ENCODE peak calls at places on chromosomes 4 and X, in four cellular contexts. D, W, H and Q are unnamed samples. For H3K4me1 and H3K9me3, the result is how much of the 10 kb centered on the place peaks cover.

GRCh38 chrX:101595739-101596419 is 21.9 kb downstream of the ARMCX6 start:
- DNase-seq in D (no peak), H (no peak), W (no peak), Q (no peak)

GRCh38 chrX:48461830-48462229 is 8.2 kb downstream of the SLC38A5 start:
- DNase-seq in W (no peak), D (no peak), H (no peak), Q (no peak)

GRCh38 chrX:107851215-107851614 is 25.5 kb downstream of the MID2 start:
- DNase-seq in D (no peak), W (no peak), H (no peak), Q (no peak)

GRCh38 chr4:120919358-120919757 is 3.2 kb downstream of the PRDM5 start:
- DNase-seq in W (no peak), D (no peak), H (no peak), Q (no peak)

GRCh38 chrX:53223955-53224859 is 800 bp downstream of the KDM5C start:
- DNase-seq in H (no peak), D (peak), W (no peak), Q (no peak)

GRCh38 chr4:7194251-7195137 is 2.2 kb downstream of the SORCS2 start:
- DNase-seq in W (peak), H (no peak), D (peak), Q (peak)

GRCh38 chrX:24428518-24428917 is 36.6 kb upstream of the PDK3 start:
- DNase-seq in D (no peak), H (no peak), W (no peak), Q (no peak)

GRCh38 chr4:168511780-168512467 is 15.1 kb downstream of the PALLD start:
- DNase-seq in H (no peak), D (no peak), W (no peak), Q (no peak)

GRCh38 chr4:39664828-39665731 is 26.4 kb upstream of the SMIM14 start:
- DNase-seq in D (no peak), W (no peak), H (no peak), Q (no peak)

GRCh38 chr4:4872148-4872903 is 12.9 kb downstream of the MSX1 start:
- DNase-seq in W (no peak), H (no peak), D (no peak), Q (no peak)

GRCh38 chr4:107876096-107876495 is 51.4 kb downstream of the SGMS2 start:
- DNase-seq in D (no peak), W (no peak), H (no peak), Q (no peak)

DNA sequence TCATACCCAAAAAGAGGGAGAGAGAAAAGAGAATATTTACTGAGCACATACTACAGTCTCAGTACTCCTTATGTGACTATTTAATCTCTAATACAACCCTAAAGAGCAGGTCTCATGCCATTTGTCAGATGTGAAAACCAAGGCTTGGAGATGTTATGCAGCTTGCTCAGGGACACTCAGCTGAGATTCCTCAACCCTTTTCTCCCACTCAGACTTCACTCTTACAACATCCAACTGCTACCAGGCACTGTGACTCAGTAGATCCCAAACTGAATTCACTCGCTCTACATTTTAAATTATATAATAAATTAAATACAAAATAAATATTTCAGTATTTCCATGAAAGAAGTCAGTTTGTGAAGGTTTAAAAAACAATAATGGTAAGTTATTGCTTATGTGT is 53.7 kb downstream of the TSPAN5 start:
- DNase-seq in H (no peak), W (no peak), D (no peak), Q (no peak)
- H3K4me1 ChIP-seq in H (under half), W (under half), D (under half), Q (under half)

DNA sequence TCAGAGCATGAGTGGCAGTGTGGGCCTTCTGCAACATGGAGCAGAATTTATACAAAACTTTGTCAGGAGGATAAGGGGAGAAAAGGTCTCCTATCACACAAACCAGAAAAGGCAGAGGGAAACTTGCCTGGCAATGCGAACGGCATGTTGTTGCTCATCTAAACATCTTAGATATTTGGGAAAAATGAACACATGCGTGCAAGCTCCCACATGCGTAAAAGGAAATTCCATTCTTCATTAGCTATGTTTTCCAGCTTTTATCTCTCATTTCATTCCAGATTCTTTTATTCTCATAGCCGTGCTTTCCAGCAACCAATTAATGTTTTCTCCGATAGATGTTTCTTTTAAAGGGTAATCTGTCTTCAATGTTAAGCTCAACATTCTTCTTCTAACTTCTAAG is 31.3 kb upstream of the GBA3 start:
- DNase-seq in D (no peak), W (no peak), H (no peak), Q (no peak)
- H3K27ac ChIP-seq in D (no peak), W (no peak), H (no peak), Q (no peak)

DNA sequence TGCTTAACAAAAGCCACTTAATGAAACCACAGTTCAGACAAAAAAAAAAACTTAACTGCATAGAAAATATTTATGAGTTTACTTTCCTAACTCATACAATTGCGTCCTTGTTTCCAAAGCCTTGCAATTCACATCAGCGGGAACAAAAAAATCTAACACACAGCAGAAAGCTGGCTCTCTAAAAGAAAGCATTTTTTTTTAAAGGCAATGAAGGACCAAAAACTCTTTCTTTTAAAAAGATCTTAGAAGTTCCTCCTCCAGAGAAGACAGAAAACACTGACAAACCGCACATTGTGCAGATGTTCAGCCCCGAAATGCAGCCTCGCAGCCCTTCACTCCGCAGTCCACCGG is 825 bp downstream of the FAT1 start:
- DNase-seq in W (no peak), H (no peak), D (no peak), Q (no peak)
- H3K9me3 ChIP-seq in W (under half), H (under half), D (under half), Q (under half)

GRCh38 chr4:2802618-2803531 is 10.0 kb downstream of the SH3BP2 start:
- DNase-seq in W (peak), H (peak), D (peak), Q (peak)
- H3K4me1 ChIP-seq in W (under half), H (half or more), D (under half), Q (under half)

DNA sequence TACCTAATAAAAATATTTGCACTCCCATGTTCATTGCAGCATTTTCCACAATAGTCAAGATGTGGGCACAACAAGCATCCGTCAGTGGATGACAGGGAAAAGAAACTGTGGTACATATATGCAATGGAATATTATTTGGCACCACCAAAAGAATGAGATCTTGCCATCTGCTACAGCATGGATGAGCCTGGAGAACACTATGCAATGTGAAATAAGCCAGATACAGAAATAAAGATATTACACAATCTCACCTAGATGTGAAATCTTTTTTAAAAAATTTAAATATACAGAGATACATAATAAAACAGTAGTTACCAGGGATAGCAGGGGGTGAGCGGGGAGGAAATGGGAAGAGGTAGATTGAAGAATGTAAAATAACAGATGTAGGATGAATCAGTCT is 44.8 kb downstream of the LDB2 start:
- DNase-seq in D (no peak), W (no peak), H (no peak), Q (no peak)
- H3K27ac ChIP-seq in D (no peak), W (no peak), H (no peak), Q (no peak)

GRCh38 chr4:139443661-139444060 is 10.3 kb upstream of the RAB33B start:
- DNase-seq in H (no peak), D (no peak), W (no peak), Q (no peak)

GRCh38 chr4:139440971-139441370 is 12.9 kb upstream of the RAB33B start:
- DNase-seq in D (no peak), H (no peak), W (no peak), Q (no peak)

GRCh38 chr4:139436122-139436521 is 17.8 kb upstream of the RAB33B start:
- DNase-seq in D (no peak), H (no peak), W (no peak), Q (no peak)

GRCh38 chr4:139438141-139438540 is 15.8 kb upstream of the RAB33B start:
- DNase-seq in W (no peak), D (no peak), H (no peak), Q (no peak)
- H3K9me3 ChIP-seq in W (under half), D (under half), H (under half), Q (under half)

GRCh38 chr4:118760493-118760892 is 75.3 kb downstream of the METTL14 start:
- DNase-seq in D (no peak), H (no peak), W (no peak), Q (no peak)
- H3K4me1 ChIP-seq in D (under half), H (under half), W (under half), Q (under half)